ENCODE peak calls at places on chromosomes 5 and 9, in eight cellular contexts. One of them, this sample, is unnamed.

GRCh38 chr9:127903557-127904475 is 4.4 kb upstream of the ST6GALNAC6 start:
- DNase-seq in lung microvascular endothelial cell: no peak
- DNase-seq in stimulated activated CD8-positive, alpha-beta memory T cell treated with anti-CD3 and anti-CD28 coated beads, Interleukin-12 subunit alpha, Interleukin-12 subunit beta, amount 100 ng/mL, for 1 hour: peak; percentile 63
- DNase-seq in fibroblast of mammary gland: no peak
- DNase-seq in retina: no peak
- DNase-seq in stimulated activated effector memory CD8-positive, alpha-beta T cell treated with anti-CD3 and anti-CD28 coated beads, Interleukin-12 subunit alpha, Interleukin-12 subunit beta, amount 100 ng/mL, for 72 hours: peak; percentile 66
- DNase-seq in GM23248: peak; percentile 36
- DNase-seq in mesothelial cell of epicardium: no peak
- DNase-seq in this sample: peak; percentile 58

GRCh38 chr5:172235827-172236749 is 42.1 kb downstream of the EFCAB9 start:
- DNase-seq in lung microvascular endothelial cell: no peak
- DNase-seq in stimulated activated CD8-positive, alpha-beta memory T cell treated with anti-CD3 and anti-CD28 coated beads, Interleukin-12 subunit alpha, Interleukin-12 subunit beta, amount 100 ng/mL, for 1 hour: no peak
- DNase-seq in fibroblast of mammary gland: peak; percentile 4
- DNase-seq in retina: no peak
- DNase-seq in stimulated activated effector memory CD8-positive, alpha-beta T cell treated with anti-CD3 and anti-CD28 coated beads, Interleukin-12 subunit alpha, Interleukin-12 subunit beta, amount 100 ng/mL, for 72 hours: no peak
- DNase-seq in GM23248: peak; percentile 11
- DNase-seq in mesothelial cell of epicardium: no peak
- DNase-seq in this sample: no peak

GRCh38 chr9:78187763-78188495 is 47.9 kb upstream of the CEP78 start:
- DNase-seq in lung microvascular endothelial cell: no peak
- DNase-seq in stimulated activated CD8-positive, alpha-beta memory T cell treated with anti-CD3 and anti-CD28 coated beads, Interleukin-12 subunit alpha, Interleukin-12 subunit beta, amount 100 ng/mL, for 1 hour: no peak
- DNase-seq in fibroblast of mammary gland: no peak
- DNase-seq in retina: no peak
- DNase-seq in stimulated activated effector memory CD8-positive, alpha-beta T cell treated with anti-CD3 and anti-CD28 coated beads, Interleukin-12 subunit alpha, Interleukin-12 subunit beta, amount 100 ng/mL, for 72 hours: no peak
- DNase-seq in GM23248: peak; percentile 7
- DNase-seq in mesothelial cell of epicardium: no peak
- DNase-seq in this sample: no peak

GRCh38 chr5:172150514-172151425 is 37.3 kb downstream of the STK10 start:
- DNase-seq in lung microvascular endothelial cell: no peak
- DNase-seq in stimulated activated CD8-positive, alpha-beta memory T cell treated with anti-CD3 and anti-CD28 coated beads, Interleukin-12 subunit alpha, Interleukin-12 subunit beta, amount 100 ng/mL, for 1 hour: no peak
- DNase-seq in fibroblast of mammary gland: peak; percentile 42
- DNase-seq in retina: no peak
- DNase-seq in stimulated activated effector memory CD8-positive, alpha-beta T cell treated with anti-CD3 and anti-CD28 coated beads, Interleukin-12 subunit alpha, Interleukin-12 subunit beta, amount 100 ng/mL, for 72 hours: no peak
- DNase-seq in GM23248: peak; percentile 35
- DNase-seq in mesothelial cell of epicardium: no peak
- DNase-seq in this sample: no peak

GRCh38 chr9:104934686-104935413 is 6.9 kb upstream of the ABCA1 start:
- DNase-seq in lung microvascular endothelial cell: no peak
- DNase-seq in stimulated activated CD8-positive, alpha-beta memory T cell treated with anti-CD3 and anti-CD28 coated beads, Interleukin-12 subunit alpha, Interleukin-12 subunit beta, amount 100 ng/mL, for 1 hour: no peak
- DNase-seq in fibroblast of mammary gland: no peak
- DNase-seq in retina: no peak
- DNase-seq in stimulated activated effector memory CD8-positive, alpha-beta T cell treated with anti-CD3 and anti-CD28 coated beads, Interleukin-12 subunit alpha, Interleukin-12 subunit beta, amount 100 ng/mL, for 72 hours: no peak
- DNase-seq in GM23248: peak; percentile 45
- DNase-seq in mesothelial cell of epicardium: no peak
- DNase-seq in this sample: no peak

GRCh38 chr5:133423618-133424282 is 188.6 kb downstream of the FSTL4 start:
- DNase-seq in lung microvascular endothelial cell: peak; percentile 49
- DNase-seq in stimulated activated CD8-positive, alpha-beta memory T cell treated with anti-CD3 and anti-CD28 coated beads, Interleukin-12 subunit alpha, Interleukin-12 subunit beta, amount 100 ng/mL, for 1 hour: peak; percentile 56
- DNase-seq in fibroblast of mammary gland: peak; percentile 74
- DNase-seq in retina: peak; percentile 89
- DNase-seq in stimulated activated effector memory CD8-positive, alpha-beta T cell treated with anti-CD3 and anti-CD28 coated beads, Interleukin-12 subunit alpha, Interleukin-12 subunit beta, amount 100 ng/mL, for 72 hours: peak; percentile 64
- DNase-seq in GM23248: peak; percentile 73
- DNase-seq in mesothelial cell of epicardium: peak; percentile 57
- DNase-seq in this sample: peak; percentile 75

GRCh38 chr5:178769617-178770290 is 39.3 kb upstream of the ZNF354A start:
- DNase-seq in lung microvascular endothelial cell: no peak
- DNase-seq in stimulated activated CD8-positive, alpha-beta memory T cell treated with anti-CD3 and anti-CD28 coated beads, Interleukin-12 subunit alpha, Interleukin-12 subunit beta, amount 100 ng/mL, for 1 hour: no peak
- DNase-seq in fibroblast of mammary gland: no peak
- DNase-seq in retina: no peak
- DNase-seq in stimulated activated effector memory CD8-positive, alpha-beta T cell treated with anti-CD3 and anti-CD28 coated beads, Interleukin-12 subunit alpha, Interleukin-12 subunit beta, amount 100 ng/mL, for 72 hours: no peak
- DNase-seq in GM23248: no peak
- DNase-seq in mesothelial cell of epicardium: no peak
- DNase-seq in this sample: no peak

GRCh38 chr5:115703514-115703913 is 77.7 kb upstream of the TMED7 start:
- DNase-seq in lung microvascular endothelial cell: no peak
- DNase-seq in stimulated activated CD8-positive, alpha-beta memory T cell treated with anti-CD3 and anti-CD28 coated beads, Interleukin-12 subunit alpha, Interleukin-12 subunit beta, amount 100 ng/mL, for 1 hour: no peak
- DNase-seq in fibroblast of mammary gland: no peak
- DNase-seq in retina: no peak
- DNase-seq in stimulated activated effector memory CD8-positive, alpha-beta T cell treated with anti-CD3 and anti-CD28 coated beads, Interleukin-12 subunit alpha, Interleukin-12 subunit beta, amount 100 ng/mL, for 72 hours: no peak
- DNase-seq in GM23248: no peak
- DNase-seq in mesothelial cell of epicardium: no peak
- DNase-seq in this sample: no peak

This sample was measured in activated B cell treated with CpG ODN at 0.5 μM for 24 hours.